ENCODE peak calls at places on chromosomes 11 and 22, in ten cellular contexts. One of them, this sample, is unnamed.
A peak's percentile ranks its signal among the peaks of the same experiment; 100 is the strongest.

GRCh38 chr11:94563176-94563847 is 3.9 kb upstream of the PIWIL4 start:
- DNase-seq in HFF-Myc: peak; percentile 26
- DNase-seq in cardiac fibroblast: peak; percentile 84
- DNase-seq in adrenal gland: no peak
- DNase-seq in WTC11: no peak
- DNase-seq in retinal pigment epithelial cell: no peak
- DNase-seq in body of pancreas: no peak
- DNase-seq in breast epithelium: no peak
- DNase-seq in GM13976: no peak
- DNase-seq in osteocyte: no peak
- DNase-seq in this sample: no peak

GRCh38 chr11:94728541-94728940 is 39.6 kb upstream of the AMOTL1 start:
- DNase-seq in HFF-Myc: no peak
- DNase-seq in cardiac fibroblast: peak; percentile 56
- DNase-seq in adrenal gland: no peak
- DNase-seq in WTC11: no peak
- DNase-seq in retinal pigment epithelial cell: no peak
- DNase-seq in body of pancreas: no peak
- DNase-seq in breast epithelium: no peak
- DNase-seq in GM13976: no peak
- DNase-seq in osteocyte: no peak
- DNase-seq in this sample: no peak

GRCh38 chr22:47786650-47787290 is 1024.3 kb downstream of the TBC1D22A start:
- DNase-seq in HFF-Myc: no peak
- DNase-seq in cardiac fibroblast: no peak
- DNase-seq in adrenal gland: no peak
- DNase-seq in WTC11: no peak
- DNase-seq in retinal pigment epithelial cell: no peak
- DNase-seq in body of pancreas: no peak
- DNase-seq in breast epithelium: no peak
- DNase-seq in GM13976: no peak
- DNase-seq in osteocyte: no peak
- DNase-seq in this sample: no peak

GRCh38 chr22:35839811-35840739 is 122.4 kb downstream of the APOL5 start:
- DNase-seq in HFF-Myc: peak; percentile 93
- DNase-seq in cardiac fibroblast: peak; percentile 98
- DNase-seq in adrenal gland: peak; percentile 90
- DNase-seq in WTC11: peak; percentile 78
- DNase-seq in retinal pigment epithelial cell: peak; percentile 81
- DNase-seq in body of pancreas: peak; percentile 85
- DNase-seq in breast epithelium: peak; percentile 83
- DNase-seq in GM13976: no peak
- DNase-seq in osteocyte: peak; percentile 94
- DNase-seq in this sample: peak; percentile 94

GRCh38 chr11:57318178-57318577 is 6.6 kb downstream of the TNKS1BP1 start:
- DNase-seq in HFF-Myc: no peak
- DNase-seq in cardiac fibroblast: peak; percentile 60
- DNase-seq in adrenal gland: no peak
- DNase-seq in WTC11: no peak
- DNase-seq in retinal pigment epithelial cell: no peak
- DNase-seq in body of pancreas: peak; percentile 52
- DNase-seq in breast epithelium: no peak
- DNase-seq in GM13976: no peak
- DNase-seq in osteocyte: no peak
- DNase-seq in this sample: no peak

GRCh38 chr11:62707277-62707771 is at the start of the genes BSCL2 and GNG3:
- DNase-seq in HFF-Myc: no peak
- DNase-seq in cardiac fibroblast: no peak
- DNase-seq in adrenal gland: peak; percentile 60
- DNase-seq in WTC11: peak; percentile 97
- DNase-seq in retinal pigment epithelial cell: no peak
- DNase-seq in body of pancreas: no peak
- DNase-seq in breast epithelium: no peak
- DNase-seq in GM13976: no peak
- DNase-seq in osteocyte: no peak
- DNase-seq in this sample: peak; percentile 88

GRCh38 chr22:37906364-37907008 is 389 bp downstream of the MICALL1 start:
- DNase-seq in HFF-Myc: no peak
- DNase-seq in cardiac fibroblast: no peak
- DNase-seq in adrenal gland: no peak
- DNase-seq in WTC11: peak; percentile 49
- DNase-seq in retinal pigment epithelial cell: no peak
- DNase-seq in body of pancreas: no peak
- DNase-seq in breast epithelium: no peak
- DNase-seq in GM13976: peak; percentile 82
- DNase-seq in osteocyte: no peak
- DNase-seq in this sample: no peak

GRCh38 chr11:86606270-86606848 is 66.1 kb downstream of the ME3 start:
- DNase-seq in HFF-Myc: no peak
- DNase-seq in cardiac fibroblast: no peak
- DNase-seq in adrenal gland: no peak
- DNase-seq in WTC11: no peak
- DNase-seq in retinal pigment epithelial cell: no peak
- DNase-seq in body of pancreas: no peak
- DNase-seq in breast epithelium: no peak
- DNase-seq in GM13976: no peak
- DNase-seq in osteocyte: no peak
- DNase-seq in this sample: no peak

GRCh38 chr22:45064313-45065268 is 54.8 kb upstream of the PHF21B start:
- DNase-seq in HFF-Myc: peak; percentile 52
- DNase-seq in cardiac fibroblast: peak; percentile 78
- DNase-seq in adrenal gland: peak; percentile 25
- DNase-seq in WTC11: no peak
- DNase-seq in retinal pigment epithelial cell: no peak
- DNase-seq in body of pancreas: no peak
- DNase-seq in breast epithelium: no peak
- DNase-seq in GM13976: peak; percentile 82
- DNase-seq in osteocyte: no peak
- DNase-seq in this sample: no peak

GRCh38 chr11:70834984-70835560 is 417.3 kb downstream of the SHANK2 start:
- DNase-seq in HFF-Myc: no peak
- DNase-seq in cardiac fibroblast: no peak
- DNase-seq in adrenal gland: no peak
- DNase-seq in WTC11: no peak
- DNase-seq in retinal pigment epithelial cell: no peak
- DNase-seq in body of pancreas: no peak
- DNase-seq in breast epithelium: no peak
- DNase-seq in GM13976: no peak
- DNase-seq in osteocyte: no peak
- DNase-seq in this sample: no peak

GRCh38 chr11:110438017-110438416 is 8.3 kb downstream of the FDX1 start:
- DNase-seq in HFF-Myc: no peak
- DNase-seq in cardiac fibroblast: no peak
- DNase-seq in adrenal gland: no peak
- DNase-seq in WTC11: no peak
- DNase-seq in retinal pigment epithelial cell: no peak
- DNase-seq in body of pancreas: no peak
- DNase-seq in breast epithelium: no peak
- DNase-seq in GM13976: no peak
- DNase-seq in osteocyte: no peak
- DNase-seq in this sample: no peak

GRCh38 chr11:8196749-8197148 is 27.9 kb upstream of the RIC3 start:
- DNase-seq in HFF-Myc: no peak
- DNase-seq in cardiac fibroblast: no peak
- DNase-seq in adrenal gland: no peak
- DNase-seq in WTC11: no peak
- DNase-seq in retinal pigment epithelial cell: no peak
- DNase-seq in body of pancreas: no peak
- DNase-seq in breast epithelium: no peak
- DNase-seq in GM13976: no peak
- DNase-seq in osteocyte: no peak
- DNase-seq in this sample: no peak

GRCh38 chr11:64728757-64729365 is 5.9 kb upstream of the NRXN2 start:
- DNase-seq in HFF-Myc: no peak
- DNase-seq in cardiac fibroblast: no peak
- DNase-seq in adrenal gland: no peak
- DNase-seq in WTC11: no peak
- DNase-seq in retinal pigment epithelial cell: no peak
- DNase-seq in body of pancreas: no peak
- DNase-seq in breast epithelium: no peak
- DNase-seq in GM13976: no peak
- DNase-seq in osteocyte: no peak
- DNase-seq in this sample: no peak

GRCh38 chr11:93444671-93445073 is 98.5 kb downstream of the SMCO4 start:
- DNase-seq in HFF-Myc: no peak
- DNase-seq in cardiac fibroblast: peak; percentile 26
- DNase-seq in adrenal gland: no peak
- DNase-seq in WTC11: peak; percentile 83
- DNase-seq in retinal pigment epithelial cell: peak; percentile 10
- DNase-seq in body of pancreas: no peak
- DNase-seq in breast epithelium: no peak
- DNase-seq in GM13976: no peak
- DNase-seq in osteocyte: no peak
- DNase-seq in this sample: no peak

GRCh38 chr22:31947296-31947695 is 3.0 kb downstream of the YWHAH start:
- DNase-seq in HFF-Myc: no peak
- DNase-seq in cardiac fibroblast: peak; percentile 47
- DNase-seq in adrenal gland: no peak
- DNase-seq in WTC11: no peak
- DNase-seq in retinal pigment epithelial cell: no peak
- DNase-seq in body of pancreas: no peak
- DNase-seq in breast epithelium: no peak
- DNase-seq in GM13976: peak; percentile 66
- DNase-seq in osteocyte: no peak
- DNase-seq in this sample: no peak

GRCh38 chr22:20591295-20591645 is 83.9 kb downstream of the MED15 start:
- DNase-seq in HFF-Myc: no peak
- DNase-seq in cardiac fibroblast: no peak
- DNase-seq in adrenal gland: no peak
- DNase-seq in WTC11: no peak
- DNase-seq in retinal pigment epithelial cell: no peak
- DNase-seq in body of pancreas: no peak
- DNase-seq in breast epithelium: no peak
- DNase-seq in GM13976: no peak
- DNase-seq in osteocyte: no peak
- DNase-seq in this sample: no peak

GRCh38 chr11:71199226-71199815 is 53.1 kb downstream of the SHANK2 start:
- DNase-seq in HFF-Myc: no peak
- DNase-seq in cardiac fibroblast: no peak
- DNase-seq in adrenal gland: no peak
- DNase-seq in WTC11: no peak
- DNase-seq in retinal pigment epithelial cell: no peak
- DNase-seq in body of pancreas: no peak
- DNase-seq in breast epithelium: no peak
- DNase-seq in GM13976: no peak
- DNase-seq in osteocyte: no peak
- DNase-seq in this sample: no peak

GRCh38 chr11:2314525-2315394 is 12.9 kb downstream of the TSPAN32 start:
- DNase-seq in HFF-Myc: peak; percentile 35
- DNase-seq in cardiac fibroblast: peak; percentile 53
- DNase-seq in adrenal gland: peak; percentile 78
- DNase-seq in WTC11: no peak
- DNase-seq in retinal pigment epithelial cell: peak; percentile 23
- DNase-seq in body of pancreas: peak; percentile 89
- DNase-seq in breast epithelium: no peak
- DNase-seq in GM13976: no peak
- DNase-seq in osteocyte: peak; percentile 94
- DNase-seq in this sample: peak; percentile 93

GRCh38 chr11:111795333-111795985 is 29.3 kb upstream of the PPP2R1B start:
- DNase-seq in HFF-Myc: no peak
- DNase-seq in cardiac fibroblast: peak; percentile 64
- DNase-seq in adrenal gland: peak; percentile 69
- DNase-seq in WTC11: no peak
- DNase-seq in retinal pigment epithelial cell: no peak
- DNase-seq in body of pancreas: no peak
- DNase-seq in breast epithelium: no peak
- DNase-seq in GM13976: no peak
- DNase-seq in osteocyte: no peak
- DNase-seq in this sample: no peak

GRCh38 chr11:82533628-82534353 is 199.9 kb downstream of the FAM181B start:
- DNase-seq in HFF-Myc: no peak
- DNase-seq in cardiac fibroblast: no peak
- DNase-seq in adrenal gland: no peak
- DNase-seq in WTC11: no peak
- DNase-seq in retinal pigment epithelial cell: no peak
- DNase-seq in body of pancreas: no peak
- DNase-seq in breast epithelium: no peak
- DNase-seq in GM13976: no peak
- DNase-seq in osteocyte: no peak
- DNase-seq in this sample: no peak
- TF ChIP-seq CTCF in HFF-Myc: no peak
- TF ChIP-seq CTCF in cardiac fibroblast: no peak
- TF ChIP-seq CTCF in adrenal gland: no peak
- TF ChIP-seq CTCF in WTC11: no peak
- TF ChIP-seq CTCF in retinal pigment epithelial cell: no peak
- TF ChIP-seq CTCF in body of pancreas: no peak
- TF ChIP-seq CTCF in breast epithelium: no peak
- TF ChIP-seq CTCF in GM13976: no peak
- TF ChIP-seq CTCF in osteocyte: no peak
- TF ChIP-seq CTCF in this sample: no peak

DNA sequence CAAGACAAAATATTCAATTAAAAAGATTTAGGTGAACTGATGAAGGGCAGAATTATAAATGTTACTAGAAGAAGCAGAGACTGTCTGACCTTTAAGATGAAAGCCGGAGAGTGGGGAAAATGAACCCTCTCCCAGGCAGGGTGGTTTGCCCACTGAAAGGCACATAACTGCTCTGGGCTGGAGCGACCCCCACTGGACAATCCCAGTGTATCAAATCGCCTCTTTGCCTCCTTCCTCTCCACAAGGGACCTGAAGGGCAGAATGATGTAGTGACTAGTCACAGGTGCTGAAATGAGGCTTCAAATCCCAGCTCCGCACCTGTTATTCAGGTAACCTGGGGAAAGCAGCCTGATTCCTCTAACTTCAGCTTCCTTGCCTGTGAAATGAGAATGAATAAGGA is 69.0 kb downstream of the EFCAB6 start:
- DNase-seq in HFF-Myc: no peak
- DNase-seq in cardiac fibroblast: no peak
- DNase-seq in adrenal gland: no peak
- DNase-seq in WTC11: peak; percentile 73
- DNase-seq in retinal pigment epithelial cell: no peak
- DNase-seq in body of pancreas: no peak
- DNase-seq in breast epithelium: no peak
- DNase-seq in GM13976: no peak
- DNase-seq in osteocyte: no peak
- DNase-seq in this sample: peak; percentile 27
- TF ChIP-seq CTCF in HFF-Myc: peak; percentile 36
- TF ChIP-seq CTCF in cardiac fibroblast: no peak
- TF ChIP-seq CTCF in adrenal gland: no peak
- TF ChIP-seq CTCF in WTC11: peak; percentile 54
- TF ChIP-seq CTCF in retinal pigment epithelial cell: peak; percentile 14
- TF ChIP-seq CTCF in body of pancreas: no peak
- TF ChIP-seq CTCF in breast epithelium: no peak
- TF ChIP-seq CTCF in GM13976: no peak
- TF ChIP-seq CTCF in osteocyte: no peak
- TF ChIP-seq CTCF in this sample: peak; percentile 38

GRCh38 chr11:13207270-13207664 is 70.3 kb upstream of the BMAL1 start:
- DNase-seq in HFF-Myc: no peak
- DNase-seq in cardiac fibroblast: no peak
- DNase-seq in adrenal gland: no peak
- DNase-seq in WTC11: no peak
- DNase-seq in retinal pigment epithelial cell: no peak
- DNase-seq in body of pancreas: no peak
- DNase-seq in breast epithelium: no peak
- DNase-seq in GM13976: no peak
- DNase-seq in osteocyte: no peak
- DNase-seq in this sample: no peak
- TF ChIP-seq CTCF in HFF-Myc: no peak
- TF ChIP-seq CTCF in cardiac fibroblast: peak; percentile 13
- TF ChIP-seq CTCF in adrenal gland: no peak
- TF ChIP-seq CTCF in WTC11: no peak
- TF ChIP-seq CTCF in retinal pigment epithelial cell: peak; percentile 26
- TF ChIP-seq CTCF in body of pancreas: no peak
- TF ChIP-seq CTCF in breast epithelium: peak; percentile 21
- TF ChIP-seq CTCF in GM13976: no peak
- TF ChIP-seq CTCF in osteocyte: peak; percentile 13
- TF ChIP-seq CTCF in this sample: no peak

GRCh38 chr11:12402027-12402426 is 24.7 kb downstream of the PARVA start:
- DNase-seq in HFF-Myc: no peak
- DNase-seq in cardiac fibroblast: no peak
- DNase-seq in adrenal gland: no peak
- DNase-seq in WTC11: no peak
- DNase-seq in retinal pigment epithelial cell: no peak
- DNase-seq in body of pancreas: no peak
- DNase-seq in breast epithelium: no peak
- DNase-seq in GM13976: no peak
- DNase-seq in osteocyte: no peak
- DNase-seq in this sample: no peak
- TF ChIP-seq CTCF in HFF-Myc: no peak
- TF ChIP-seq CTCF in cardiac fibroblast: no peak
- TF ChIP-seq CTCF in adrenal gland: no peak
- TF ChIP-seq CTCF in WTC11: no peak
- TF ChIP-seq CTCF in retinal pigment epithelial cell: no peak
- TF ChIP-seq CTCF in body of pancreas: no peak
- TF ChIP-seq CTCF in breast epithelium: no peak
- TF ChIP-seq CTCF in GM13976: no peak
- TF ChIP-seq CTCF in osteocyte: no peak
- TF ChIP-seq CTCF in this sample: no peak